ENCODE peak calls at places on chromosomes 3 and 15, in five cellular contexts. Q is bronchial epithelial cell, P is heart left ventricle, U is brain microvascular endothelial cell, J is AG10803. N is an unnamed sample.

GRCh38 chr3:4957978-4958377 is 21.3 kb upstream of the BHLHE40 start:
- DNase-seq in Q (no peak), P (no peak), U (no peak), J (no peak), N (no peak)

GRCh38 chr3:146131616-146132410 is 29.2 kb downstream of the PLOD2 start:
- DNase-seq in Q (peak), P (no peak), U (peak), J (peak), N (peak)

GRCh38 chr3:149179225-149179624 is 42.4 kb downstream of the CP start:
- DNase-seq in Q (peak), P (no peak), U (no peak), J (peak), N (peak)

GRCh38 chr3:62361261-62361660 is 12.1 kb downstream of the FEZF2 start:
- DNase-seq in Q (no peak), P (no peak), U (no peak), J (no peak), N (no peak)

GRCh38 chr3:156633335-156633734 is 41.1 kb upstream of the TIPARP start:
- DNase-seq in Q (peak), P (peak), U (peak), J (peak), N (peak)

GRCh38 chr15:23866832-23867231 is 179.7 kb upstream of the NDN start:
- DNase-seq in Q (no peak), P (no peak), U (no peak), J (no peak), N (no peak)

GRCh38 chr15:70047386-70048195 is 50.1 kb downstream of the TLE3 start:
- DNase-seq in Q (no peak), P (peak), U (no peak), J (peak), N (peak)

GRCh38 chr3:63877737-63878393 is 14.2 kb downstream of the ATXN7 start:
- DNase-seq in Q (no peak), P (no peak), U (peak), J (peak), N (peak)

GRCh38 chr3:39107056-39107873 is at the start of the genes GORASP1 and TTC21A:
- DNase-seq in Q (peak), P (peak), U (peak), J (peak), N (peak)

GRCh38 chr3:16183601-16184270 is 9.3 kb downstream of the GALNT15 start:
- DNase-seq in Q (peak), P (no peak), U (peak), J (peak), N (peak)

GRCh38 chr3:140186421-140186920 is 251.5 kb downstream of the CLSTN2 start:
- DNase-seq in Q (peak), P (no peak), U (peak), J (peak), N (peak)

GRCh38 chr3:188170461-188171459 is 16.8 kb downstream of the LPP start:
- DNase-seq in Q (peak), P (no peak), U (no peak), J (no peak), N (no peak)

GRCh38 chr15:79400650-79401049 is 31.5 kb upstream of the MINAR1 start:
- DNase-seq in Q (no peak), P (no peak), U (no peak), J (no peak), N (no peak)

GRCh38 chr15:45612790-45613415 is 21.9 kb upstream of the SQOR start:
- DNase-seq in Q (peak), P (no peak), U (peak), J (peak), N (peak)

GRCh38 chr3:28576590-28577220 is 228.1 kb upstream of the AZI2 start:
- DNase-seq in Q (no peak), P (no peak), U (no peak), J (no peak), N (no peak)

GRCh38 chr3:107404727-107405519 is 27.7 kb downstream of the CCDC54 start:
- DNase-seq in Q (peak), P (no peak), U (peak), J (peak), N (peak)

GRCh38 chr3:197009532-197010019 is 20.0 kb downstream of the MELTF start:
- DNase-seq in Q (no peak), P (no peak), U (no peak), J (no peak), N (no peak)

GRCh38 chr3:114214542-114215341 is 22.6 kb downstream of the ZNF80 start:
- DNase-seq in Q (no peak), P (no peak), U (no peak), J (no peak), N (no peak)

GRCh38 chr15:51234181-51234927 is 104.0 kb downstream of the CYP19A1 start:
- DNase-seq in Q (no peak), P (no peak), U (no peak), J (no peak), N (no peak)

GRCh38 chr3:134449277-134449676 is 36.5 kb downstream of the ANAPC13 start:
- DNase-seq in Q (peak), P (no peak), U (peak), J (no peak), N (peak)
- TF ChIP-seq CTCF in Q (peak), P (peak), U (peak), J (peak), N (peak)

GRCh38 chr3:81638480-81638879 is 123.0 kb downstream of the GBE1 start:
- DNase-seq in Q (no peak), P (no peak), U (no peak), J (no peak), N (no peak)

GRCh38 chr3:81645248-81645647 is 116.2 kb downstream of the GBE1 start:
- DNase-seq in Q (no peak), P (no peak), U (no peak), J (no peak), N (no peak)

GRCh38 chr3:81643721-81644120 is 117.7 kb downstream of the GBE1 start:
- DNase-seq in Q (no peak), P (no peak), U (peak), J (peak), N (peak)
- TF ChIP-seq CTCF in Q (peak), P (peak), U (peak), J (peak), N (peak)

GRCh38 chr3:99625237-99625622 is 13.2 kb upstream of the COL8A1 start:
- DNase-seq in Q (no peak), P (no peak), U (no peak), J (no peak), N (no peak)

GRCh38 chr3:99626415-99626788 is 12.0 kb upstream of the COL8A1 start:
- DNase-seq in Q (no peak), P (no peak), U (no peak), J (no peak), N (no peak)

GRCh38 chr3:99625643-99626414 is 12.6 kb upstream of the COL8A1 start:
- DNase-seq in Q (peak), P (no peak), U (no peak), J (peak), N (peak)

GRCh38 chr3:99624536-99625236 is 13.7 kb upstream of the COL8A1 start:
- DNase-seq in Q (no peak), P (no peak), U (no peak), J (no peak), N (no peak)

DNA sequence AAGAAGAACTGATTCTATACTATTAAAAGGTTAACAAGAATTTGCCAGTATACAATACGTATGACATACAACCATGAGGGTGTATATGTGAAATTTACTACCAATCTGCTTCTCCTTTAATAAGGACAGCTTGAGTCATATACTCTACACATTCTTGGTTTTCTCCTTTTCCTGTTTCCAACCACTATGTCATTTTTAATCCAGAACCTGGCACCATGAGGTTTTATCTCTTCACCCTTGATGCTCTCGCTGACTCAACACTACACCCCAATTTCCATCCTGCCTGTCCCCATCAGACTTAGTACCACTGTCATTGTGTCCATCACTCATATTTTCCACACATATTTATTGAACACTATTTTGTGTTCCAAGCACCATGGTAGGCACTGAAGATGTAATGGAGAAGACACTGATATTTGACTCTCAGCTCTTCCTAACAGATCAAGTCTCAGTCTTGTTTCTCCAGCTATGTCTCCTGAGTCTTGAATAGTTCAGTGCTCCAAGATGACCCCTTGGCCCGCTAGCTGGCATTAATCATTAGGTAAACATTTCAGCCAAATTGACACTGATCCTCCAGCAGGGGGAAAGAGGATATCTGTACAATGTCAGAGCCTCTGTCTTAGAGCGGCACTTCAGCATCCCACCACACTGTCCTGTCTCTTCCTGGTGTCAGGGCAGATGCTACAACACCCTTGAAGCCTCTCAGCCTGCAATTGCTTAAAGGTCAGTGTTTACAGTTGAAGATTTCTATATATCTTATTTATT is 11.2 kb upstream of the COL8A1 start:
- DNase-seq in Q (peak), P (no peak), U (peak), J (no peak), N (no peak)
- TF ChIP-seq CTCF in Q (peak), P (no peak), U (peak), J (no peak), N (no peak)

GRCh38 chr15:28989239-28989830 is 103.6 kb downstream of the APBA2 start:
- DNase-seq in Q (no peak), P (no peak), U (peak), J (no peak), N (no peak)
- TF ChIP-seq CTCF in Q (no peak), P (no peak), U (peak), J (peak), N (no peak)

GRCh38 chr3:53130179-53131135 is at the start of gene RFT1:
- DNase-seq in Q (peak), P (peak), U (peak), J (peak), N (peak)
- TF ChIP-seq CTCF in Q (peak), P (no peak), U (no peak), J (peak), N (peak)